ENCODE peak calls at places on chromosomes 4 and X, in five cellular contexts. One of them, this sample, is unnamed.

GRCh38 chr4:17544831-17545234 is 29.9 kb downstream of the CLRN2 start:
- DNase-seq in upper lobe of left lung: no peak
- DNase-seq in stimulated activated CD8-positive, alpha-beta memory T cell treated with anti-CD3 and anti-CD28 coated beads, Interleukin-4, amount 100 ng/mL, for 24 hours: no peak
- DNase-seq in transverse colon: peak
- DNase-seq in Calu3: peak
- DNase-seq in this sample: peak

GRCh38 chr4:128591482-128591881 is 218.0 kb upstream of the JADE1 start:
- DNase-seq in upper lobe of left lung: no peak
- DNase-seq in stimulated activated CD8-positive, alpha-beta memory T cell treated with anti-CD3 and anti-CD28 coated beads, Interleukin-4, amount 100 ng/mL, for 24 hours: no peak
- DNase-seq in transverse colon: no peak
- DNase-seq in Calu3: no peak
- DNase-seq in this sample: no peak

GRCh38 chr4:189809885-189810284 is 130.8 kb upstream of the FRG1 start:
- DNase-seq in upper lobe of left lung: no peak
- DNase-seq in stimulated activated CD8-positive, alpha-beta memory T cell treated with anti-CD3 and anti-CD28 coated beads, Interleukin-4, amount 100 ng/mL, for 24 hours: no peak
- DNase-seq in transverse colon: no peak
- DNase-seq in Calu3: no peak
- DNase-seq in this sample: no peak

GRCh38 chrX:71100581-71101505 is 5.2 kb downstream of the FOXO4 start:
- DNase-seq in upper lobe of left lung: peak
- DNase-seq in stimulated activated CD8-positive, alpha-beta memory T cell treated with anti-CD3 and anti-CD28 coated beads, Interleukin-4, amount 100 ng/mL, for 24 hours: no peak
- DNase-seq in transverse colon: no peak
- DNase-seq in Calu3: no peak
- DNase-seq in this sample: no peak

GRCh38 chrX:136162827-136163427 is 15.6 kb downstream of the FHL1 start:
- DNase-seq in upper lobe of left lung: no peak
- DNase-seq in stimulated activated CD8-positive, alpha-beta memory T cell treated with anti-CD3 and anti-CD28 coated beads, Interleukin-4, amount 100 ng/mL, for 24 hours: peak
- DNase-seq in transverse colon: peak
- DNase-seq in Calu3: peak
- DNase-seq in this sample: no peak

GRCh38 chr4:56513517-56513916 is 7.9 kb downstream of the ARL9 start:
- DNase-seq in upper lobe of left lung: no peak
- DNase-seq in stimulated activated CD8-positive, alpha-beta memory T cell treated with anti-CD3 and anti-CD28 coated beads, Interleukin-4, amount 100 ng/mL, for 24 hours: no peak
- DNase-seq in transverse colon: no peak
- DNase-seq in Calu3: no peak
- DNase-seq in this sample: no peak

GRCh38 chrX:153922932-153923857 is 2.9 kb downstream of the ARHGAP4 start:
- DNase-seq in upper lobe of left lung: no peak
- DNase-seq in stimulated activated CD8-positive, alpha-beta memory T cell treated with anti-CD3 and anti-CD28 coated beads, Interleukin-4, amount 100 ng/mL, for 24 hours: no peak
- DNase-seq in transverse colon: peak
- DNase-seq in Calu3: peak
- DNase-seq in this sample: peak

GRCh38 chr4:79882806-79883205 is 190.2 kb downstream of the ANTXR2 start:
- DNase-seq in upper lobe of left lung: no peak
- DNase-seq in stimulated activated CD8-positive, alpha-beta memory T cell treated with anti-CD3 and anti-CD28 coated beads, Interleukin-4, amount 100 ng/mL, for 24 hours: no peak
- DNase-seq in transverse colon: no peak
- DNase-seq in Calu3: no peak
- DNase-seq in this sample: no peak

GRCh38 chrX:95889279-95889678 is 795.4 kb upstream of the DIAPH2 start:
- DNase-seq in upper lobe of left lung: no peak
- DNase-seq in stimulated activated CD8-positive, alpha-beta memory T cell treated with anti-CD3 and anti-CD28 coated beads, Interleukin-4, amount 100 ng/mL, for 24 hours: no peak
- DNase-seq in transverse colon: peak
- DNase-seq in Calu3: no peak
- DNase-seq in this sample: no peak

GRCh38 chr4:91525627-91526026 is 778.1 kb upstream of the GRID2 start:
- DNase-seq in upper lobe of left lung: no peak
- DNase-seq in stimulated activated CD8-positive, alpha-beta memory T cell treated with anti-CD3 and anti-CD28 coated beads, Interleukin-4, amount 100 ng/mL, for 24 hours: no peak
- DNase-seq in transverse colon: peak
- DNase-seq in Calu3: no peak
- DNase-seq in this sample: no peak

GRCh38 chrX:87846956-87847355 is 329.4 kb downstream of the KLHL4 start:
- DNase-seq in upper lobe of left lung: no peak
- DNase-seq in stimulated activated CD8-positive, alpha-beta memory T cell treated with anti-CD3 and anti-CD28 coated beads, Interleukin-4, amount 100 ng/mL, for 24 hours: no peak
- DNase-seq in transverse colon: no peak
- DNase-seq in Calu3: no peak
- DNase-seq in this sample: no peak

GRCh38 chr4:152970102-152970820 is 34.1 kb downstream of the FHDC1 start:
- DNase-seq in upper lobe of left lung: no peak
- DNase-seq in stimulated activated CD8-positive, alpha-beta memory T cell treated with anti-CD3 and anti-CD28 coated beads, Interleukin-4, amount 100 ng/mL, for 24 hours: no peak
- DNase-seq in transverse colon: no peak
- DNase-seq in Calu3: no peak
- DNase-seq in this sample: no peak

GRCh38 chr4:90357117-90357710 is 230.0 kb downstream of the CCSER1 start:
- DNase-seq in upper lobe of left lung: no peak
- DNase-seq in stimulated activated CD8-positive, alpha-beta memory T cell treated with anti-CD3 and anti-CD28 coated beads, Interleukin-4, amount 100 ng/mL, for 24 hours: no peak
- DNase-seq in transverse colon: no peak
- DNase-seq in Calu3: no peak
- DNase-seq in this sample: no peak

GRCh38 chr4:138910201-138910913 is 105.2 kb upstream of the NOCT start:
- DNase-seq in upper lobe of left lung: no peak
- DNase-seq in stimulated activated CD8-positive, alpha-beta memory T cell treated with anti-CD3 and anti-CD28 coated beads, Interleukin-4, amount 100 ng/mL, for 24 hours: no peak
- DNase-seq in transverse colon: no peak
- DNase-seq in Calu3: peak
- DNase-seq in this sample: peak

GRCh38 chrX:54171527-54171926 is 11.5 kb downstream of the FAM120C start:
- DNase-seq in upper lobe of left lung: no peak
- DNase-seq in stimulated activated CD8-positive, alpha-beta memory T cell treated with anti-CD3 and anti-CD28 coated beads, Interleukin-4, amount 100 ng/mL, for 24 hours: no peak
- DNase-seq in transverse colon: no peak
- DNase-seq in Calu3: no peak
- DNase-seq in this sample: no peak

GRCh38 chr4:152014280-152014679 is 253.5 kb upstream of the GATB start:
- DNase-seq in upper lobe of left lung: no peak
- DNase-seq in stimulated activated CD8-positive, alpha-beta memory T cell treated with anti-CD3 and anti-CD28 coated beads, Interleukin-4, amount 100 ng/mL, for 24 hours: peak
- DNase-seq in transverse colon: peak
- DNase-seq in Calu3: no peak
- DNase-seq in this sample: no peak

GRCh38 chrX:11766487-11766886 is 8.4 kb downstream of the MSL3 start:
- DNase-seq in upper lobe of left lung: no peak
- DNase-seq in stimulated activated CD8-positive, alpha-beta memory T cell treated with anti-CD3 and anti-CD28 coated beads, Interleukin-4, amount 100 ng/mL, for 24 hours: no peak
- DNase-seq in transverse colon: no peak
- DNase-seq in Calu3: no peak
- DNase-seq in this sample: no peak

GRCh38 chr4:52894408-52894807 is 32.3 kb downstream of the RASL11B start:
- DNase-seq in upper lobe of left lung: no peak
- DNase-seq in stimulated activated CD8-positive, alpha-beta memory T cell treated with anti-CD3 and anti-CD28 coated beads, Interleukin-4, amount 100 ng/mL, for 24 hours: no peak
- DNase-seq in transverse colon: no peak
- DNase-seq in Calu3: no peak
- DNase-seq in this sample: no peak

GRCh38 chrX:115499112-115499805 is 61.7 kb upstream of the PLS3 start:
- DNase-seq in upper lobe of left lung: no peak
- DNase-seq in stimulated activated CD8-positive, alpha-beta memory T cell treated with anti-CD3 and anti-CD28 coated beads, Interleukin-4, amount 100 ng/mL, for 24 hours: no peak
- DNase-seq in transverse colon: no peak
- DNase-seq in Calu3: no peak
- DNase-seq in this sample: no peak

GRCh38 chrX:152637649-152638442 is at the start of gene GABRQ:
- DNase-seq in upper lobe of left lung: peak
- DNase-seq in stimulated activated CD8-positive, alpha-beta memory T cell treated with anti-CD3 and anti-CD28 coated beads, Interleukin-4, amount 100 ng/mL, for 24 hours: no peak
- DNase-seq in transverse colon: peak
- DNase-seq in Calu3: no peak
- DNase-seq in this sample: peak

GRCh38 chr4:95044204-95044848 is 286.6 kb downstream of the BMPR1B start:
- DNase-seq in upper lobe of left lung: no peak
- DNase-seq in stimulated activated CD8-positive, alpha-beta memory T cell treated with anti-CD3 and anti-CD28 coated beads, Interleukin-4, amount 100 ng/mL, for 24 hours: no peak
- DNase-seq in transverse colon: no peak
- DNase-seq in Calu3: no peak
- DNase-seq in this sample: no peak

GRCh38 chr4:180734753-180735432 is 1508.3 kb upstream of the TENM3 start:
- DNase-seq in upper lobe of left lung: no peak
- DNase-seq in stimulated activated CD8-positive, alpha-beta memory T cell treated with anti-CD3 and anti-CD28 coated beads, Interleukin-4, amount 100 ng/mL, for 24 hours: no peak
- DNase-seq in transverse colon: no peak
- DNase-seq in Calu3: no peak
- DNase-seq in this sample: no peak

GRCh38 chrX:14673236-14673635 is 143.9 kb downstream of the GLRA2 start:
- DNase-seq in upper lobe of left lung: no peak
- DNase-seq in stimulated activated CD8-positive, alpha-beta memory T cell treated with anti-CD3 and anti-CD28 coated beads, Interleukin-4, amount 100 ng/mL, for 24 hours: no peak
- DNase-seq in transverse colon: no peak
- DNase-seq in Calu3: no peak
- DNase-seq in this sample: no peak

GRCh38 chr4:23768541-23768940 is 121.3 kb downstream of the PPARGC1A start:
- DNase-seq in upper lobe of left lung: no peak
- DNase-seq in stimulated activated CD8-positive, alpha-beta memory T cell treated with anti-CD3 and anti-CD28 coated beads, Interleukin-4, amount 100 ng/mL, for 24 hours: no peak
- DNase-seq in transverse colon: no peak
- DNase-seq in Calu3: no peak
- DNase-seq in this sample: no peak

GRCh38 chr4:128393111-128393704 is 105.6 kb upstream of the PGRMC2 start:
- DNase-seq in upper lobe of left lung: no peak
- DNase-seq in stimulated activated CD8-positive, alpha-beta memory T cell treated with anti-CD3 and anti-CD28 coated beads, Interleukin-4, amount 100 ng/mL, for 24 hours: no peak
- DNase-seq in transverse colon: no peak
- DNase-seq in Calu3: no peak
- DNase-seq in this sample: no peak

GRCh38 chr4:184937030-184937710 is 81.1 kb upstream of the HELT start:
- DNase-seq in upper lobe of left lung: no peak
- DNase-seq in stimulated activated CD8-positive, alpha-beta memory T cell treated with anti-CD3 and anti-CD28 coated beads, Interleukin-4, amount 100 ng/mL, for 24 hours: no peak
- DNase-seq in transverse colon: no peak
- DNase-seq in Calu3: no peak
- DNase-seq in this sample: no peak

GRCh38 chrX:24283122-24283789 is 30.6 kb downstream of the SUPT20HL2 start:
- DNase-seq in upper lobe of left lung: no peak
- DNase-seq in stimulated activated CD8-positive, alpha-beta memory T cell treated with anti-CD3 and anti-CD28 coated beads, Interleukin-4, amount 100 ng/mL, for 24 hours: no peak
- DNase-seq in transverse colon: no peak
- DNase-seq in Calu3: no peak
- DNase-seq in this sample: no peak

GRCh38 chr4:85094735-85095134 is 128.2 kb upstream of the WDFY3 start:
- DNase-seq in upper lobe of left lung: no peak
- DNase-seq in stimulated activated CD8-positive, alpha-beta memory T cell treated with anti-CD3 and anti-CD28 coated beads, Interleukin-4, amount 100 ng/mL, for 24 hours: no peak
- DNase-seq in transverse colon: no peak
- DNase-seq in Calu3: no peak
- DNase-seq in this sample: no peak

GRCh38 chrX:100973411-100973810 is 3.9 kb downstream of the ARL13A start:
- DNase-seq in upper lobe of left lung: peak
- DNase-seq in stimulated activated CD8-positive, alpha-beta memory T cell treated with anti-CD3 and anti-CD28 coated beads, Interleukin-4, amount 100 ng/mL, for 24 hours: no peak
- DNase-seq in transverse colon: no peak
- DNase-seq in Calu3: no peak
- DNase-seq in this sample: no peak

GRCh38 chr4:56782019-56782418 is 39.5 kb downstream of the SPINK2 start:
- DNase-seq in upper lobe of left lung: no peak
- DNase-seq in stimulated activated CD8-positive, alpha-beta memory T cell treated with anti-CD3 and anti-CD28 coated beads, Interleukin-4, amount 100 ng/mL, for 24 hours: no peak
- DNase-seq in transverse colon: no peak
- DNase-seq in Calu3: no peak
- DNase-seq in this sample: no peak

GRCh38 chr4:87982446-87982845 is 6.9 kb downstream of the SPP1 start:
- DNase-seq in upper lobe of left lung: no peak
- DNase-seq in stimulated activated CD8-positive, alpha-beta memory T cell treated with anti-CD3 and anti-CD28 coated beads, Interleukin-4, amount 100 ng/mL, for 24 hours: no peak
- DNase-seq in transverse colon: no peak
- DNase-seq in Calu3: no peak
- DNase-seq in this sample: no peak

GRCh38 chr4:83272900-83273299 is 11.7 kb downstream of the COQ2 start:
- DNase-seq in upper lobe of left lung: no peak
- DNase-seq in stimulated activated CD8-positive, alpha-beta memory T cell treated with anti-CD3 and anti-CD28 coated beads, Interleukin-4, amount 100 ng/mL, for 24 hours: no peak
- DNase-seq in transverse colon: no peak
- DNase-seq in Calu3: no peak
- DNase-seq in this sample: no peak

GRCh38 chr4:70269674-70270073 is 27.3 kb downstream of the CSN3 start:
- DNase-seq in upper lobe of left lung: no peak
- DNase-seq in stimulated activated CD8-positive, alpha-beta memory T cell treated with anti-CD3 and anti-CD28 coated beads, Interleukin-4, amount 100 ng/mL, for 24 hours: no peak
- DNase-seq in transverse colon: no peak
- DNase-seq in Calu3: no peak
- DNase-seq in this sample: no peak

GRCh38 chr4:184807797-184808718 is 17.7 kb downstream of the ACSL1 start:
- DNase-seq in upper lobe of left lung: no peak
- DNase-seq in stimulated activated CD8-positive, alpha-beta memory T cell treated with anti-CD3 and anti-CD28 coated beads, Interleukin-4, amount 100 ng/mL, for 24 hours: no peak
- DNase-seq in transverse colon: no peak
- DNase-seq in Calu3: no peak
- DNase-seq in this sample: peak

GRCh38 chr4:15920723-15921591 is 17.6 kb downstream of the FGFBP1 start:
- DNase-seq in upper lobe of left lung: no peak
- DNase-seq in stimulated activated CD8-positive, alpha-beta memory T cell treated with anti-CD3 and anti-CD28 coated beads, Interleukin-4, amount 100 ng/mL, for 24 hours: no peak
- DNase-seq in transverse colon: peak
- DNase-seq in Calu3: peak
- DNase-seq in this sample: peak

GRCh38 chrX:63434665-63435064 is 83.5 kb upstream of the SPIN4 start:
- DNase-seq in upper lobe of left lung: no peak
- DNase-seq in stimulated activated CD8-positive, alpha-beta memory T cell treated with anti-CD3 and anti-CD28 coated beads, Interleukin-4, amount 100 ng/mL, for 24 hours: no peak
- DNase-seq in transverse colon: peak
- DNase-seq in Calu3: peak
- DNase-seq in this sample: no peak

GRCh38 chr4:1187182-1187581 is 14.8 kb upstream of the SPON2 start:
- DNase-seq in upper lobe of left lung: no peak
- DNase-seq in stimulated activated CD8-positive, alpha-beta memory T cell treated with anti-CD3 and anti-CD28 coated beads, Interleukin-4, amount 100 ng/mL, for 24 hours: no peak
- DNase-seq in transverse colon: peak
- DNase-seq in Calu3: no peak
- DNase-seq in this sample: no peak

GRCh38 chrX:154357205-154357604 is 17.2 kb downstream of the FLNA start:
- DNase-seq in upper lobe of left lung: peak
- DNase-seq in stimulated activated CD8-positive, alpha-beta memory T cell treated with anti-CD3 and anti-CD28 coated beads, Interleukin-4, amount 100 ng/mL, for 24 hours: no peak
- DNase-seq in transverse colon: no peak
- DNase-seq in Calu3: no peak
- DNase-seq in this sample: no peak

GRCh38 chrX:63810746-63811145 is 25.7 kb upstream of the ARHGEF9 start:
- DNase-seq in upper lobe of left lung: no peak
- DNase-seq in stimulated activated CD8-positive, alpha-beta memory T cell treated with anti-CD3 and anti-CD28 coated beads, Interleukin-4, amount 100 ng/mL, for 24 hours: no peak
- DNase-seq in transverse colon: no peak
- DNase-seq in Calu3: no peak
- DNase-seq in this sample: no peak